ENCODE peak calls at places on chromosomes 13 and 19, in ten cellular contexts. M is activated CD4-positive, alpha-beta T cell treated with anti-CD3 and anti-CD28 coated beads for 24 hours; N is GM12865; Z is T-helper 22 cell; F is progenitor cell of endocrine pancreas; H is CD8-positive, alpha-beta T cell; L is endothelial cell; A is activated T-helper 1 cell treated with anti-CD3 and anti-CD28 coated beads, Interleukin-12 subunit alpha, Interleukin-12 subunit beta, Interleukin-2, Interleukin-4 antibody, amounts not matched to agents 30 ng/mL and 10 ng/mL and 1 ng/mL, durations not matched to agents 14 hours and 24 hours and 36 hours; E is breast epithelium; Y is left cardiac atrium. T is an unnamed sample.

GRCh38 chr19:16233081-16233776 is 35.5 kb downstream of the AP1M1 start:
- DNase-seq in M (no peak), N (no peak), Z (no peak), F (no peak), H (no peak), L (no peak), A (no peak), E (no peak), Y (no peak), T (no peak)

GRCh38 chr19:39444598-39445257 is 654 bp upstream of the SUPT5H start:
- DNase-seq in M (no peak), N (peak; percentile 32), Z (no peak), F (no peak), H (no peak), L (no peak), A (no peak), E (no peak), Y (no peak), T (no peak)

GRCh38 chr13:33935969-33936368 is 118.0 kb downstream of the RFC3 start:
- DNase-seq in M (no peak), N (no peak), Z (no peak), F (no peak), H (no peak), L (no peak), A (no peak), E (no peak), Y (no peak), T (no peak)

GRCh38 chr13:43934273-43934672 is 54.6 kb downstream of the LACC1 start:
- DNase-seq in M (no peak), N (no peak), Z (no peak), F (no peak), H (no peak), L (no peak), A (no peak), E (no peak), Y (no peak), T (no peak)

GRCh38 chr13:35512271-35512920 is 35.9 kb upstream of the MAB21L1 start:
- DNase-seq in M (no peak), N (no peak), Z (no peak), F (no peak), H (no peak), L (no peak), A (no peak), E (no peak), Y (no peak), T (no peak)

GRCh38 chr13:98827449-98827848 is 75.0 kb upstream of the SLC15A1 start:
- DNase-seq in M (no peak), N (no peak), Z (no peak), F (no peak), H (no peak), L (peak; percentile 42), A (no peak), E (no peak), Y (no peak), T (no peak)

GRCh38 chr19:38650911-38651584 is 3.6 kb downstream of the ACTN4 start:
- DNase-seq in M (no peak), N (no peak), Z (no peak), F (no peak), H (no peak), L (no peak), A (no peak), E (no peak), Y (no peak), T (no peak)

GRCh38 chr13:93984876-93985275 is 494.6 kb downstream of the DCT start:
- DNase-seq in M (no peak), N (no peak), Z (no peak), F (no peak), H (no peak), L (no peak), A (no peak), E (no peak), Y (no peak), T (no peak)

GRCh38 chr13:74093691-74094090 is 40.5 kb downstream of the KLF12 start:
- DNase-seq in M (no peak), N (no peak), Z (no peak), F (no peak), H (no peak), L (no peak), A (no peak), E (no peak), Y (no peak), T (no peak)

T was measured in neuronal stem cell.